ENCODE peak calls at places on chromosomes 4 and X, in five cellular contexts. R is GM23338, X is H9, C is foreskin melanocyte, K is HCT116. W is an unnamed sample.

GRCh38 chrX:56763556-56764152 is 34.6 kb downstream of the NBDY start:
- DNase-seq in R (peak), X (peak), C (no peak), K (no peak), W (no peak)

GRCh38 chrX:10939384-10939783 is 171.7 kb upstream of the HCCS start:
- DNase-seq in R (no peak), X (no peak), C (no peak), K (no peak), W (no peak)

GRCh38 chr4:149409186-149410056 is 406.2 kb downstream of the IQCM start:
- DNase-seq in R (no peak), X (no peak), C (peak), K (peak), W (no peak)

GRCh38 chr4:124079174-124079780 is 633.3 kb downstream of the ANKRD50 start:
- DNase-seq in R (no peak), X (no peak), C (peak), K (no peak), W (no peak)

GRCh38 chrX:57596109-57596870 is 4.5 kb downstream of the ZXDB start:
- DNase-seq in R (peak), X (no peak), C (no peak), K (no peak), W (peak)

GRCh38 chr4:7280906-7281305 is 88.6 kb downstream of the SORCS2 start:
- DNase-seq in R (no peak), X (no peak), C (peak), K (no peak), W (no peak)

GRCh38 chr4:76690091-76690905 is 207.6 kb downstream of the SOWAHB start:
- DNase-seq in R (peak), X (no peak), C (no peak), K (no peak), W (peak)

GRCh38 chr4:7739077-7739917 is 200.4 kb downstream of the AFAP1 start:
- DNase-seq in R (no peak), X (no peak), C (no peak), K (no peak), W (no peak)

GRCh38 chrX:1420371-1420770 is 28.5 kb upstream of the SLC25A6 start:
- DNase-seq in R (no peak), X (no peak), C (no peak), K (no peak), W (no peak)

GRCh38 chrX:136215559-136215958 is 35.6 kb downstream of the MAP7D3 start:
- DNase-seq in R (no peak), X (no peak), C (no peak), K (no peak), W (no peak)

GRCh38 chr4:65007841-65008439 is 598.7 kb upstream of the TECRL start:
- DNase-seq in R (peak), X (no peak), C (peak), K (peak), W (peak)

GRCh38 chr4:15100994-15101695 is 98.9 kb downstream of the CPEB2 start:
- DNase-seq in R (no peak), X (no peak), C (peak), K (no peak), W (no peak)

GRCh38 chrX:118026631-118027030 is 90.0 kb downstream of the KLHL13 start:
- DNase-seq in R (no peak), X (no peak), C (no peak), K (no peak), W (no peak)

GRCh38 chr4:108571027-108571569 is 49.3 kb upstream of the RPL34 start:
- DNase-seq in R (no peak), X (no peak), C (no peak), K (no peak), W (no peak)

GRCh38 chrX:2642791-2643190 is 48.3 kb upstream of the CD99 start:
- DNase-seq in R (no peak), X (no peak), C (no peak), K (no peak), W (no peak)

GRCh38 chr4:95151255-95151654 is 393.5 kb downstream of the BMPR1B start:
- DNase-seq in R (no peak), X (no peak), C (no peak), K (no peak), W (peak)

GRCh38 chrX:56231706-56232105 is 450 bp upstream of the KLF8 start:
- DNase-seq in R (peak), X (peak), C (no peak), K (no peak), W (peak)

GRCh38 chr4:81512945-81513584 is 41.4 kb upstream of the RASGEF1B start:
- DNase-seq in R (no peak), X (no peak), C (no peak), K (no peak), W (no peak)

GRCh38 chr4:165476214-165477098 is 97.6 kb downstream of the CPE start:
- DNase-seq in R (no peak), X (no peak), C (no peak), K (peak), W (no peak)

GRCh38 chrX:53421125-53421524 is 1.3 kb downstream of the SMC1A start:
- DNase-seq in R (no peak), X (no peak), C (no peak), K (no peak), W (no peak)

GRCh38 chr4:177569443-177569842 is 127.2 kb upstream of the AGA start:
- DNase-seq in R (no peak), X (no peak), C (no peak), K (no peak), W (no peak)

GRCh38 chr4:143555676-143556075 is 42.2 kb downstream of the SMARCA5 start:
- DNase-seq in R (no peak), X (no peak), C (no peak), K (no peak), W (peak)

GRCh38 chrX:107272431-107272921 is 66.1 kb downstream of the DNAAF6 start:
- DNase-seq in R (peak), X (peak), C (no peak), K (no peak), W (peak)

GRCh38 chrX:56802921-56803848 is 74.1 kb downstream of the NBDY start:
- DNase-seq in R (peak), X (peak), C (no peak), K (no peak), W (peak)

GRCh38 chrX:10519761-10520160 is 100.6 kb downstream of the MID1 start:
- DNase-seq in R (no peak), X (no peak), C (no peak), K (no peak), W (peak)

GRCh38 chrX:150958177-150958576 is 25.0 kb upstream of the HMGB3 start:
- DNase-seq in R (no peak), X (no peak), C (no peak), K (no peak), W (no peak)

GRCh38 chr4:163550869-163551267 is 56.4 kb downstream of the TMA16 start:
- DNase-seq in R (peak), X (no peak), C (no peak), K (no peak), W (no peak)

GRCh38 chr4:66000500-66001117 is 330.3 kb upstream of the EPHA5 start:
- DNase-seq in R (no peak), X (no peak), C (no peak), K (no peak), W (no peak)

GRCh38 chr4:33316033-33316432 is 2595.9 kb downstream of the PCDH7 start:
- DNase-seq in R (no peak), X (no peak), C (no peak), K (no peak), W (no peak)

GRCh38 chr4:1047106-1047975 is 35.9 kb downstream of the FGFRL1 start:
- DNase-seq in R (peak), X (peak), C (no peak), K (no peak), W (no peak)

GRCh38 chr4:152784490-152785195 is 4.9 kb downstream of the ARFIP1 start:
- DNase-seq in R (peak), X (no peak), C (no peak), K (peak), W (peak)

GRCh38 chr4:180909279-180909678 is 1333.9 kb upstream of the TENM3 start:
- DNase-seq in R (peak), X (peak), C (no peak), K (peak), W (peak)

GRCh38 chrX:135112096-135112729 is 8.1 kb downstream of the ETDB start:
- DNase-seq in R (peak), X (peak), C (peak), K (peak), W (peak)

GRCh38 chrX:67635424-67635823 is 91.6 kb downstream of the AR start:
- DNase-seq in R (peak), X (no peak), C (no peak), K (no peak), W (no peak)

GRCh38 chr4:8921465-8921864 is 49.8 kb upstream of the HMX1 start:
- DNase-seq in R (no peak), X (no peak), C (no peak), K (no peak), W (no peak)

GRCh38 chr4:15649914-15650545 is 5.1 kb downstream of the FBXL5 start:
- DNase-seq in R (peak), X (peak), C (peak), K (peak), W (peak)

GRCh38 chrX:130108647-130109428 is 1.5 kb downstream of the ELF4 start:
- DNase-seq in R (no peak), X (no peak), C (no peak), K (no peak), W (peak)

W was measured in mesendoderm.